ENCODE peak calls at places on chromosomes 2 and 18, in five cellular contexts. G is gastrocnemius medialis, I is adrenal gland, A is H54, Q is thyroid gland. C is an unnamed sample.

GRCh38 chr2:231513746-231514224 is 16.5 kb downstream of the NMUR1 start:
- DNase-seq in Q (no peak), I (no peak), A (no peak), G (no peak), C (no peak)

GRCh38 chr2:197107291-197108269 is 181.1 kb upstream of the PGAP1 start:
- DNase-seq in I (no peak), Q (no peak), G (peak), A (no peak), C (no peak)

GRCh38 chr2:10481666-10482157 is 33.6 kb upstream of the ODC1 start:
- DNase-seq in I (no peak), G (no peak), A (no peak), Q (no peak), C (no peak)

GRCh38 chr18:44036500-44036899 is 644.2 kb upstream of the SETBP1 start:
- DNase-seq in Q (peak), I (peak), A (no peak), G (no peak), C (peak)

GRCh38 chr2:156310773-156311172 is 21.7 kb downstream of the NR4A2 start:
- DNase-seq in Q (no peak), A (no peak), G (no peak), I (no peak), C (no peak)

GRCh38 chr2:219718066-219718465 is 90.6 kb downstream of the SLC4A3 start:
- DNase-seq in I (no peak), A (no peak), Q (no peak), G (no peak), C (no peak)

GRCh38 chr2:105329197-105329554 is 359 bp downstream of the TGFBRAP1 start:
- DNase-seq in I (peak), G (peak), A (no peak), Q (peak), C (no peak)

GRCh38 chr2:203562283-203562682 is 27.2 kb upstream of the RAPH1 start:
- DNase-seq in I (no peak), A (no peak), G (peak), Q (no peak), C (no peak)

GRCh38 chr2:42328148-42328833 is 32.7 kb downstream of the COX7A2L start:
- DNase-seq in I (no peak), G (no peak), A (no peak), Q (no peak), C (no peak)

GRCh38 chr2:235532307-235532706 is 38.5 kb downstream of the AGAP1 start:
- DNase-seq in A (no peak), G (no peak), Q (no peak), I (no peak), C (no peak)

GRCh38 chr2:61926921-61927477 is 21.5 kb downstream of the COMMD1 start:
- DNase-seq in Q (no peak), I (no peak), A (no peak), G (no peak), C (no peak)

GRCh38 chr18:47261902-47262301 is 10.4 kb upstream of the SKOR2 start:
- DNase-seq in Q (no peak), G (no peak), A (no peak), I (no peak), C (no peak)

GRCh38 chr2:240601061-240601830 is 14.7 kb downstream of the CAPN10 start:
- DNase-seq in G (peak), I (no peak), Q (no peak), A (no peak), C (no peak)

DNA sequence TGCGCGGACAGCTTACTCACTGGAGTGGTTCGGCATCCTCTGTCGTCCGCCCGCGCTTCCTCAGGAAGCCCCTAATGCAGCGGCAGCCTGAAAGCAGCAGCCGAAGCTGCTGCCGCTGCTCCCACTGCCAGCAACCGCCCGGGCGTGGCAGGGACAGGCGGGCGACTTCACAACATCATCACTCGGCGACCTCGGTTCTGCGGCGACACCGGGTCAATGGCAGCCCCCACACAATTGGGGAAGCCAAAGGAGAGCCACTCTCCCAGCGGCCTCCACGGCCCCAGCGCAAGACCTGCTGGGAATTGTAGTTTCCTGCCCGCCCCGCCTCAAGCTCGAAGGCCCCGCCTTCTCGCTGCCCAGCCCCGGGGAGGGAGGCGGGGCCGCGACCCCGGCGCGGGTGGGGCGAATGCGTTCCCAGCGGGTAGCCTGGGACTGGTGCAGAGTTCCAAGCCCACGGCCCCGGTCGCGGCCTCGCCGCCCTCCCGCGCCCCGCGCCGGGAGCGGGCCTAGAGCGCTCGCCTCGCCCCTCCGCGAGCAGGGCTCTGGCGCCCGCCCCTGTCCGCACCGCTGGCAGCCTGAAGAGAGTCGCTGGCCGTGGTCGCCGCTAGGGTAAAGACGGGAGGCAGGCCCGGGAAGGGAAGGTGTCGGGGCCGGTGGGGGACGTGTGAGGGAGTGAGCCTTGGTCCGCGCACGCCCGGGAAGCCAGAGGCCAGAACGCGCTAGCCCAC is at the start of the genes STRADB and TRAK2:
- DNase-seq in I (peak), Q (peak), G (peak), A (peak), C (peak)
- TF ChIP-seq POLR2A in I (peak), Q (peak), G (peak), A (peak), C (peak)

GRCh38 chr2:200713704-200714064 is 98.0 kb upstream of the BZW1 start:
- DNase-seq in G (no peak), A (no peak), I (no peak), Q (no peak), C (no peak)

GRCh38 chr2:200708951-200709350 is 102.8 kb upstream of the BZW1 start:
- DNase-seq in A (no peak), G (no peak), I (no peak), Q (no peak), C (no peak)

DNA sequence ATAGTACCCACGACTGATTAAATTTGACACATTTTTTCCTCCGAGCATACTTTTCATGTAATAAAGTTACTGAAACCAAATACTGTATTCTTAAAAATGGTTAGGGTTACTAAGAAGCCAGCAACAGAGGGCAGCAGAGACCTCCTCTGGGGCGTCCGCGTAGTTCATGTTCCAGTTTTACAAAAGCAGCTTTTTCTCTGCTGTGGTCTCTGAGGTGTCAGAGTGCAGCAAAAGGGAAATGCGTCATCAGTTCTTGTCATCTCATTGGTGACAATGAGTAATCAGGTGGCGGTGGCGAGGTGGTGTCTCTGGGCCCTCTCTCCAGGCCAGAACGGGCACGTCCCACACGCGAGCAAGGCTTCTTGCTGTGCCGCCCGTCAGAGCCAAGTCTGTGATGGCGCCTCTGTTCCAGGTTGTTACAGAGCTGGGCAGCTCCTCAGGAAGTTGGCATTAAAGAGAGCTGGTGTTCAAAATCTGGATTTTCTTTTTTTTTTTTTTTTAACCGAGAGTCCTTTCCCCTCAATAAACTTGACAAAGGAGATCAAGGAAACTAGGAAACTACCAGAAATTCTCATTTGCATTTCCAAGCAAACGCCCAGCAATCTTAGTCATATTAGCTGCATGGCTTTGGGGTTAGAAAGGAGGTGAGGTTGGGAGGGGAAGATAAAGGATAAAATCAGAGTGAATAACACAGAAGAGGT is 98.6 kb upstream of the BZW1 start:
- DNase-seq in I (peak), A (peak), Q (peak), G (peak), C (peak)
- TF ChIP-seq POLR2A in I (peak), A (peak), Q (peak), G (peak), C (no peak)

GRCh38 chr2:99335911-99336779 is at the start of gene TXNDC9:
- DNase-seq in G (peak), A (peak), Q (peak), I (peak), C (peak)
- TF ChIP-seq POLR2A in G (peak), A (peak), Q (peak), I (no peak), C (no peak)

DNA sequence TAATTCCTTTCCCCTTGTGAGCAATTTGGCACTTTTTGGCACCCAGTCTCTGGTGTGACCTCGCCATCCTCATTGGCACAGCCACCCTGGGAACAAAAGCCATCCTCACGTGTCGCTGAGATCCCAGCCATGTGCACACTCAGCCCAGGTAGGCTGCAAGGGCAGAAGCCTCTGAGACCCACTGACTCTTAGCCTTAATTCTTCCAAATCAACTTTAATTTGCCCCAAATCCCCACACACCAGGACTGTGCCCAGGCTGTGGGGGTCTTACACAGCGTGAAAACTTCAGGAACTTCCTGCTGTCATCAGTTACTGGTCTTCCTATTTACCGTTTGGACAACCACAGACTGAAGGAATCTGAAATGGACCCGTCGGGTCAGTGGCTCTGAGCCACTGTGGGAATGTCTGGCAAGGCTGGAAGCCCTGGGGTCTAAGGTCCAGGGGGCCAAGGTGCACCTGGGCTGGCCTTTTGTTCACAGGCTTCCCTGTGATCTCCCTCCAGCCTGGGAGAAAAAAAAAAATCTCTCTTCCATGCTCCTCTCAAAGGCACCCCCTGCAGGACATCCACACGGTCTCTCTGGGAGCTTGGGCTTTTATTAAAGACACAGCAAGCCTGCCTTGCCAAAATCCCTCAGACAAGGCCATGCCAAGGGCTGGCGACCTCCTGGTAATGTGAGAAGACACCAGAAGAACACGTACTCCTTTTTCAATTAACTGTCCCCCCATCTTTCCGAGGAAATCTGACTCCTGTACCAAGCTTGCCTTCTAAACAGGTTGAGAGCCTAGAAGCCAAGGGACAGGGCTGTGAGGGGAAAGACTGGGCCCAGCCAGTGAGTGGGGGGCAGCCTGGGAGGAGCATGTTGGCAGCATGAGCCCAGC is 42.1 kb upstream of the LAPTM4A start:
- DNase-seq in A (peak), I (peak), Q (peak), G (peak), C (peak)
- TF ChIP-seq POLR2A in A (no peak), I (no peak), Q (no peak), G (no peak), C (no peak)

DNA sequence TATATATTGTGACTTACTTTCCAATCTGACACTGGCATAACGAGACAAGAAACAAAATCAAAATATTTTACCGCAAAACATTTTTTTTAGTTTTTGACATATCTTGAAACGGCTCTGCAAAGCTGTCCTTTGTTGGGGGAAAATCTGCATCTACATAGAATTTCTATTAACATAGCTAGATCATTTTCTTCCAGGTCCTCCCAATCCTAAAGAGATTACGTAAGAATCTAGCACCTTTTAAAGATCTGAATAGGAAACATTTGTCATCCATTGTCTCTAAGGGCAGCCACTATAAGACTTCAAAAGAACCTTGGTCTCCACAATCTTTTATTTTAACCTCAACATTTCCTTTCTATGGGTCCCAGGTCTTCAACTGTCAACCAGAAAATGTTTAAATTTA is 1.2 kb upstream of the MFF start:
- DNase-seq in A (no peak), I (no peak), Q (no peak), G (no peak), C (no peak)
- TF ChIP-seq POLR2A in A (no peak), I (no peak), Q (no peak), G (no peak), C (no peak)

DNA sequence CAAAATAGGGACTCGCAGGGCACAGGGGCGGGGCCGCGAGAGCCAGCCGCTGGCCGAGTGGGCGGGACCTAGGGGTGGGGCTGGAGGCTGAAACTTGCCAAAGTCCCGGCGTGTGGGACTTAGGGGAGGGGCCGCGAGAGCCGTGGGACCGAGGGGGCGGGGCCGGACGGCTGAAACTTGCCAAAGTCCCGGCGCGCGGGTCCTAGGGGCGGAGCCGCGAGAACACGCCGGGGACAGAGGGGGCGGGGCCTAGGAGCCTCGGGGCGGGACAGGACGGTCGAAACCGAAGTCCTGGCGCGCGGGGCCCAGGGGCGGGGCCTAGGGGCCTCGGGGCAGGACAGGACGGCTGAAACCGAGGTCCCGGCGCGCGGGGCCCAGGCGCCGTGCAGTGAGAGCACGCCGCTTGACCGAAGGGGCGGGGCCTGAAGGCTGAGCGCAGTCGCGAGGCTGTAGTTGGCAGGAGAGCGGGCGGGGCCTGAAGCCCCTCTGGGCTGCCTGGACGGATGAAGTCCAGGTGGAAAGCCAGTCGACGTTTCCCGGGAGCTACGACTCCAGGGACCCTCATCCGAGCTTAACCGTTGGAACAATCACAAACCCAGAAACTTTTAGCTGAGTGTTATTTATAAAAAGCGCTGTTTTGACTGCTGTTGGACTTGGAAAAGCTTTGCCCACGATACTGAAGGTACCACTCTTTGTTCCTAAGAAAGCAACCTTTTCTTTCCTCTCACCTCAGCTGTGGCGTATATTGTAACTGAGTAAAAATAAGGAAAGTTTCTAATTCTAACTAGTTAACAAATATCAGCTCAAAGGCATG is 475 bp upstream of the BARD1 start:
- DNase-seq in I (peak), Q (peak), A (peak), G (peak), C (peak)
- TF ChIP-seq POLR2A in I (no peak), Q (peak), A (peak), G (no peak), C (no peak)